ENCODE peak calls at places on chromosomes 12 and 14, in five cellular contexts. One of them, this sample, is unnamed. For H3K4me1, the result is how much of the 10 kb centered on the place peaks cover.

GRCh38 chr12:129423041-129423580 is 480.7 kb downstream of the TMEM132D start:
- DNase-seq in tibial nerve: no peak
- DNase-seq in CD8-positive, alpha-beta T cell: no peak
- DNase-seq in psoas muscle: no peak
- DNase-seq in ascending aorta: no peak
- DNase-seq in this sample: no peak

GRCh38 chr14:102777711-102778615 is 714 bp downstream of the TRAF3 start:
- DNase-seq in CD8-positive, alpha-beta T cell: no peak
- DNase-seq in ascending aorta: no peak
- DNase-seq in tibial nerve: no peak
- DNase-seq in psoas muscle: peak
- DNase-seq in this sample: no peak

GRCh38 chr12:96398422-96399080 is 1.7 kb downstream of the CDK17 start:
- DNase-seq in ascending aorta: no peak
- DNase-seq in psoas muscle: no peak
- DNase-seq in CD8-positive, alpha-beta T cell: no peak
- DNase-seq in tibial nerve: no peak
- DNase-seq in this sample: no peak

GRCh38 chr12:106145539-106146447 is 7.0 kb upstream of the NUAK1 start:
- DNase-seq in ascending aorta: no peak
- DNase-seq in psoas muscle: no peak
- DNase-seq in tibial nerve: no peak
- DNase-seq in CD8-positive, alpha-beta T cell: no peak
- DNase-seq in this sample: no peak

GRCh38 chr14:30710870-30711269 is 88.8 kb downstream of the SCFD1 start:
- DNase-seq in CD8-positive, alpha-beta T cell: no peak
- DNase-seq in psoas muscle: no peak
- DNase-seq in ascending aorta: no peak
- DNase-seq in tibial nerve: no peak
- DNase-seq in this sample: no peak

GRCh38 chr12:124687695-124688301 is 120.4 kb upstream of the NCOR2 start:
- DNase-seq in ascending aorta: peak
- DNase-seq in CD8-positive, alpha-beta T cell: peak
- DNase-seq in psoas muscle: peak
- DNase-seq in tibial nerve: no peak
- DNase-seq in this sample: no peak

GRCh38 chr14:68798621-68799020 is 5.8 kb upstream of the ZFP36L1 start:
- DNase-seq in psoas muscle: no peak
- DNase-seq in CD8-positive, alpha-beta T cell: no peak
- DNase-seq in tibial nerve: no peak
- DNase-seq in ascending aorta: no peak
- DNase-seq in this sample: no peak

GRCh38 chr14:63088865-63089264 is 43.6 kb upstream of the KCNH5 start:
- DNase-seq in psoas muscle: no peak
- DNase-seq in CD8-positive, alpha-beta T cell: no peak
- DNase-seq in tibial nerve: no peak
- DNase-seq in ascending aorta: no peak
- DNase-seq in this sample: no peak

GRCh38 chr12:121536929-121537813 is 43.7 kb downstream of the KDM2B start:
- DNase-seq in CD8-positive, alpha-beta T cell: peak
- DNase-seq in psoas muscle: peak
- DNase-seq in ascending aorta: peak
- DNase-seq in tibial nerve: peak
- DNase-seq in this sample: peak

GRCh38 chr12:116687888-116688287 is 50.0 kb downstream of the SPRING1 start:
- DNase-seq in tibial nerve: no peak
- DNase-seq in CD8-positive, alpha-beta T cell: no peak
- DNase-seq in psoas muscle: peak
- DNase-seq in ascending aorta: no peak
- DNase-seq in this sample: no peak

GRCh38 chr12:84983289-84983688 is 52.8 kb downstream of the TSPAN19 start:
- DNase-seq in CD8-positive, alpha-beta T cell: no peak
- DNase-seq in psoas muscle: no peak
- DNase-seq in ascending aorta: no peak
- DNase-seq in tibial nerve: no peak
- DNase-seq in this sample: no peak

GRCh38 chr12:127051139-127051538 is 1215.8 kb upstream of the TMEM132C start:
- DNase-seq in CD8-positive, alpha-beta T cell: no peak
- DNase-seq in psoas muscle: no peak
- DNase-seq in tibial nerve: no peak
- DNase-seq in ascending aorta: no peak
- DNase-seq in this sample: no peak

GRCh38 chr12:123354600-123354999 is 10.0 kb downstream of the SBNO1 start:
- DNase-seq in tibial nerve: no peak
- DNase-seq in psoas muscle: no peak
- DNase-seq in CD8-positive, alpha-beta T cell: no peak
- DNase-seq in ascending aorta: no peak
- DNase-seq in this sample: no peak

GRCh38 chr14:53956427-53957201 is at the start of gene BMP4:
- DNase-seq in ascending aorta: peak
- DNase-seq in psoas muscle: peak
- DNase-seq in tibial nerve: peak
- DNase-seq in CD8-positive, alpha-beta T cell: no peak
- DNase-seq in this sample: peak

GRCh38 chr14:35678403-35679028 is 130.6 kb downstream of the RALGAPA1 start:
- DNase-seq in psoas muscle: no peak
- DNase-seq in ascending aorta: no peak
- DNase-seq in tibial nerve: no peak
- DNase-seq in CD8-positive, alpha-beta T cell: no peak
- DNase-seq in this sample: no peak

GRCh38 chr12:90510948-90511347 is 444.0 kb downstream of the CCER1 start:
- DNase-seq in CD8-positive, alpha-beta T cell: no peak
- DNase-seq in psoas muscle: no peak
- DNase-seq in tibial nerve: no peak
- DNase-seq in ascending aorta: no peak
- DNase-seq in this sample: no peak

GRCh38 chr12:37565112-37565511 is 751.5 kb upstream of the ALG10B start:
- DNase-seq in tibial nerve: no peak
- DNase-seq in CD8-positive, alpha-beta T cell: no peak
- DNase-seq in ascending aorta: no peak
- DNase-seq in psoas muscle: no peak
- DNase-seq in this sample: no peak

DNA sequence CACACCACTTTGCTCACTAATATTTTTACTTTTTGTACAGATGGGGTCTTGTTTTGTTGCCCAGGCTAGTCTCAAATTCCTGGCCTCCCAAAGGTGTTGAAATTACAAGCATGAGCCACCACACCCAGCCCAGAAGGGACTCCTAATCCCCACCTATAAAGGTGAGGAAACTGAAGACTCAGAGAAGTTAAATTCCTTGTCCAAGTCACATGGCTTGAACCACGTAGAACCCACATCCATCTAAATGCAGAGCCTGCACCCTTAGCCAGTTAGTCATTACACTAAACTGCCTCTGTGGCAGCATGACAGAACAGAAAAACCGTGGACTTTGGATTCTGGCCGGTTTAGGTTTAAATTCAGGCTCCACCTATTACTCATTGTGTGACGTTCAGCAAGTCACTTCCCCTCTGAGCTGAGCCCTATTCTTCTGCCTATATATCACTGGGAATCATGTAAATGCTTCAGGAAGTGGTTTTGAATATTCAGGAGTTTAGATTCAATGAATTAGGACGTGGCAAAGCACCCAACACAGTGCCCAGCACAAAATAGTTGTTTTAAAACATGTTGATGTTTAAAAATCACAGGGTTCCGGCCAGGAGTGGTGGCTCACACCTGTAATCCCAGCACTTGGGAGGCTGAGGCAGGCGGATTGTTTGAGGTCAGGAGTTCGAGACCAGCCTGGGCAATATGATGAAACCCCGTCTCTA is 3.0 kb upstream of the CORO1C start:
- DNase-seq in CD8-positive, alpha-beta T cell: no peak
- DNase-seq in tibial nerve: no peak
- DNase-seq in psoas muscle: no peak
- DNase-seq in ascending aorta: peak
- DNase-seq in this sample: no peak
- H3K27ac ChIP-seq in CD8-positive, alpha-beta T cell: no peak
- H3K27ac ChIP-seq in tibial nerve: peak
- H3K27ac ChIP-seq in psoas muscle: peak
- H3K27ac ChIP-seq in ascending aorta: peak
- H3K27ac ChIP-seq in this sample: no peak

DNA sequence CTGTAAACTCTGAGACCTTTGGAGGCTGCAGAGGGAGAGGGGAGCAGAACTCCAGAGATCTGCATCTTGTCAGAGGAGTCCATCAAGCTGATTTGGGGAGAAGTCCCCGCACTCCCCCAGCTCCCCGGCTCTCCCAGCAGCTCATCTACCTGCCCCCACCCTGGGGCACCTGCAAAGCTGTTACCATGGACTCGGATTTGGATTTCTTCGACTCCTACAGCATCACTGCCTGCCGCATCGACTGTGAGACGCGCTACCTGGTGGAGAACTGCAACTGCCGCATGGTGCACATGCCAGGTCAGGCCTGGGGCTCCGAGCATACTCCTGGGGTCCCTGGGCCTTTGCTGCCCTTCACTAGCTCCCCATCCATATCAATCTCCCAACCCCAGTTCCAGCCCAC is 6.9 kb upstream of the SMARCD1 start:
- DNase-seq in CD8-positive, alpha-beta T cell: no peak
- DNase-seq in tibial nerve: no peak
- DNase-seq in psoas muscle: no peak
- DNase-seq in ascending aorta: no peak
- DNase-seq in this sample: no peak
- H3K4me1 ChIP-seq in CD8-positive, alpha-beta T cell: under half
- H3K4me1 ChIP-seq in tibial nerve: under half
- H3K4me1 ChIP-seq in psoas muscle: under half
- H3K4me1 ChIP-seq in ascending aorta: under half
- H3K4me1 ChIP-seq in this sample: under half

DNA sequence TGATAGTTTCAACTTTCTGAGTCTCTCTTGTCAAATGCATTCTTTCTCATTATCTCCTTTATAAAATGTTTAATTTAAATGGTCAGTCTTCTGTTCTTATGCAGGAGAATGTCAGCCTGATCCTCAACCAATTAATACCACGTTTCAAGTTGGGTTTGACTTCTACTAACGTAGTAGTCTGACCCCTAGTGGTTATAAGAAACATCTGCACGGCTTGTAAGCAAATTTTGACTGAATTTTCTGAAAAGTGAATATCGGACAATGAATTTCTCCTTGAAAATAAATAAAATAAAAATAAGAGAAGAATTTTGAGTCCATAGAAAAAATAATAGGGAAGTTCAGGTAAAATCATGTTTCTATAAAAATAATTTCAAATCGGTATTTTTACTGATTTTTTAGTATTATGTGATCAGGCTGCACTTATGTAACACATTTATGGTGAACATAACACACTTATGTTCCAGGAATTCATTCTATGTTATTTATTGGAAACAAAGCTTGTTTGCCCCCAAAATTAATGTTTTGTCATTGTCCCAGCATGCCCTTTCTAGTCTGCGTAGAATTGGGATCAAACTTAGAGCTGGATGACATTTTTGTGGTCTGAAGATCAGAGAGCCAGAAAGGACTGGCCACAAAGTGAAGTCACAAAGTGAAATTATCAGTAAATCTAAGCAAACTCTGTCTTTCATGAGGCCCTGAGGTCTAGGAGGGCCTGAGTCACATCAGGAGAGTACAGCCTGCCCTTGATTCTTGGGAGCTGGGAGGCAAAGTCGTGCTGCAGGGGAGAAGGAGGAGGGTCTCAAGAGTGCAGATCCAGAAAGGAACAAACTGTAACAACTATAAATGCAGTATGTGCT is 101.2 kb upstream of the STXBP6 start:
- DNase-seq in tibial nerve: no peak
- DNase-seq in ascending aorta: no peak
- DNase-seq in CD8-positive, alpha-beta T cell: no peak
- DNase-seq in psoas muscle: no peak
- DNase-seq in this sample: no peak
- TF ChIP-seq CTCF in tibial nerve: peak
- TF ChIP-seq CTCF in ascending aorta: peak
- TF ChIP-seq CTCF in CD8-positive, alpha-beta T cell: peak
- TF ChIP-seq CTCF in psoas muscle: peak
- TF ChIP-seq CTCF in this sample: peak

GRCh38 chr12:5988659-5989116 is 43.6 kb upstream of the ANO2 start:
- DNase-seq in CD8-positive, alpha-beta T cell: peak
- DNase-seq in tibial nerve: peak
- DNase-seq in ascending aorta: peak
- DNase-seq in psoas muscle: peak
- DNase-seq in this sample: peak

GRCh38 chr12:5985471-5985870 is 40.4 kb upstream of the ANO2 start:
- DNase-seq in ascending aorta: no peak
- DNase-seq in tibial nerve: no peak
- DNase-seq in CD8-positive, alpha-beta T cell: no peak
- DNase-seq in psoas muscle: no peak
- DNase-seq in this sample: no peak

GRCh38 chr12:5989621-5990020 is 44.6 kb upstream of the ANO2 start:
- DNase-seq in ascending aorta: no peak
- DNase-seq in psoas muscle: no peak
- DNase-seq in CD8-positive, alpha-beta T cell: no peak
- DNase-seq in tibial nerve: no peak
- DNase-seq in this sample: no peak

GRCh38 chr12:5988088-5988487 is 43.0 kb upstream of the ANO2 start:
- DNase-seq in tibial nerve: no peak
- DNase-seq in CD8-positive, alpha-beta T cell: no peak
- DNase-seq in ascending aorta: no peak
- DNase-seq in psoas muscle: no peak
- DNase-seq in this sample: no peak

GRCh38 chr12:5987573-5987972 is 42.5 kb upstream of the ANO2 start:
- DNase-seq in CD8-positive, alpha-beta T cell: no peak
- DNase-seq in tibial nerve: no peak
- DNase-seq in psoas muscle: no peak
- DNase-seq in ascending aorta: no peak
- DNase-seq in this sample: no peak
- H3K27ac ChIP-seq in CD8-positive, alpha-beta T cell: no peak
- H3K27ac ChIP-seq in tibial nerve: no peak
- H3K27ac ChIP-seq in psoas muscle: no peak
- H3K27ac ChIP-seq in ascending aorta: no peak
- H3K27ac ChIP-seq in this sample: no peak

GRCh38 chr12:6327591-6328041 is 14.3 kb downstream of the TNFRSF1A start:
- DNase-seq in psoas muscle: peak
- DNase-seq in CD8-positive, alpha-beta T cell: no peak
- DNase-seq in ascending aorta: no peak
- DNase-seq in tibial nerve: no peak
- DNase-seq in this sample: no peak
- H3K4me1 ChIP-seq in psoas muscle: half or more
- H3K4me1 ChIP-seq in CD8-positive, alpha-beta T cell: half or more
- H3K4me1 ChIP-seq in ascending aorta: under half
- H3K4me1 ChIP-seq in tibial nerve: half or more
- H3K4me1 ChIP-seq in this sample: under half

GRCh38 chr12:40105515-40106201 is at the start of gene SLC2A13:
- DNase-seq in CD8-positive, alpha-beta T cell: peak
- DNase-seq in ascending aorta: peak
- DNase-seq in tibial nerve: peak
- DNase-seq in psoas muscle: peak
- DNase-seq in this sample: peak
- TF ChIP-seq CTCF in CD8-positive, alpha-beta T cell: no peak
- TF ChIP-seq CTCF in ascending aorta: no peak
- TF ChIP-seq CTCF in tibial nerve: peak
- TF ChIP-seq CTCF in psoas muscle: no peak
- TF ChIP-seq CTCF in this sample: no peak

This sample was measured in lung.